ENCODE peak calls at places on chromosomes 1 and 21, in four cellular contexts. One of them, this sample, is unnamed.

GRCh38 chr1:143497374-143497747 is 474.4 kb downstream of the FAM72C start:
- DNase-seq in T-helper 2 cell: no peak
- DNase-seq in tibial nerve: no peak
- DNase-seq in nephron progenitor cell: no peak
- DNase-seq in this sample: no peak

GRCh38 chr1:96259399-96259798 is 462.2 kb upstream of the PTBP2 start:
- DNase-seq in nephron progenitor cell: no peak
- DNase-seq in tibial nerve: no peak
- DNase-seq in T-helper 2 cell: no peak
- DNase-seq in this sample: no peak

GRCh38 chr1:14090531-14090930 is 390.5 kb downstream of the PRDM2 start:
- DNase-seq in nephron progenitor cell: no peak
- DNase-seq in T-helper 2 cell: no peak
- DNase-seq in tibial nerve: no peak
- DNase-seq in this sample: no peak

GRCh38 chr1:87812881-87813577 is 484.3 kb downstream of the LMO4 start:
- DNase-seq in T-helper 2 cell: no peak
- DNase-seq in nephron progenitor cell: no peak
- DNase-seq in tibial nerve: no peak
- DNase-seq in this sample: no peak

GRCh38 chr1:172134087-172134731 is 286.3 kb upstream of the C1orf105 start:
- DNase-seq in nephron progenitor cell: no peak
- DNase-seq in T-helper 2 cell: no peak
- DNase-seq in tibial nerve: no peak
- DNase-seq in this sample: no peak

GRCh38 chr1:170791941-170792340 is 128.0 kb downstream of the PRRX1 start:
- DNase-seq in nephron progenitor cell: no peak
- DNase-seq in T-helper 2 cell: no peak
- DNase-seq in tibial nerve: no peak
- DNase-seq in this sample: no peak

GRCh38 chr1:180623579-180624347 is 8.1 kb upstream of the XPR1 start:
- DNase-seq in tibial nerve: no peak
- DNase-seq in T-helper 2 cell: no peak
- DNase-seq in nephron progenitor cell: no peak
- DNase-seq in this sample: no peak

GRCh38 chr1:213993929-213994328 is 6.2 kb downstream of the PROX1 start:
- DNase-seq in tibial nerve: no peak
- DNase-seq in T-helper 2 cell: no peak
- DNase-seq in nephron progenitor cell: no peak
- DNase-seq in this sample: no peak

GRCh38 chr1:203440780-203441179 is 34.8 kb upstream of the PRELP start:
- DNase-seq in T-helper 2 cell: no peak
- DNase-seq in nephron progenitor cell: no peak
- DNase-seq in tibial nerve: peak
- DNase-seq in this sample: no peak

GRCh38 chr1:112906155-112906698 is 49.8 kb downstream of the SLC16A1 start:
- DNase-seq in T-helper 2 cell: no peak
- DNase-seq in tibial nerve: no peak
- DNase-seq in nephron progenitor cell: no peak
- DNase-seq in this sample: no peak

GRCh38 chr1:161981126-161981525 is 42.5 kb downstream of the OLFML2B start:
- DNase-seq in tibial nerve: no peak
- DNase-seq in T-helper 2 cell: no peak
- DNase-seq in nephron progenitor cell: no peak
- DNase-seq in this sample: no peak

GRCh38 chr1:47991187-47991586 is 6.0 kb downstream of the TRABD2B start:
- DNase-seq in tibial nerve: no peak
- DNase-seq in T-helper 2 cell: no peak
- DNase-seq in nephron progenitor cell: no peak
- DNase-seq in this sample: no peak

GRCh38 chr1:185787238-185787637 is 53.0 kb downstream of the HMCN1 start:
- DNase-seq in nephron progenitor cell: no peak
- DNase-seq in T-helper 2 cell: no peak
- DNase-seq in tibial nerve: no peak
- DNase-seq in this sample: no peak

GRCh38 chr1:234879157-234880080 is 249.2 kb downstream of the TOMM20 start:
- DNase-seq in tibial nerve: no peak
- DNase-seq in T-helper 2 cell: no peak
- DNase-seq in nephron progenitor cell: no peak
- DNase-seq in this sample: no peak

GRCh38 chr21:26982767-26983166 is 15.9 kb upstream of the ADAMTS5 start:
- DNase-seq in tibial nerve: no peak
- DNase-seq in T-helper 2 cell: no peak
- DNase-seq in nephron progenitor cell: no peak
- DNase-seq in this sample: no peak

GRCh38 chr21:41928621-41929220 is 25.1 kb downstream of the C2CD2 start:
- DNase-seq in nephron progenitor cell: no peak
- DNase-seq in tibial nerve: no peak
- DNase-seq in T-helper 2 cell: no peak
- DNase-seq in this sample: no peak

GRCh38 chr1:202638019-202638887 is 72.0 kb downstream of the SYT2 start:
- DNase-seq in tibial nerve: no peak
- DNase-seq in nephron progenitor cell: no peak
- DNase-seq in T-helper 2 cell: no peak
- DNase-seq in this sample: no peak

GRCh38 chr1:160821627-160822026 is 25.7 kb downstream of the LY9 start:
- DNase-seq in nephron progenitor cell: no peak
- DNase-seq in tibial nerve: no peak
- DNase-seq in T-helper 2 cell: no peak
- DNase-seq in this sample: no peak

GRCh38 chr21:15135867-15136629 is 71.2 kb upstream of the NRIP1 start:
- DNase-seq in tibial nerve: no peak
- DNase-seq in nephron progenitor cell: no peak
- DNase-seq in T-helper 2 cell: no peak
- DNase-seq in this sample: no peak

This sample was measured in ascending aorta.